ENCODE peak calls at places on chromosome 18, in ten cellular contexts. U is uterus, W is AG10803, B is RWPE1, C is ovary, F is fibroblast of pulmonary artery, V is left ventricle myocardium inferior, Q is kidney, S is SK-N-SH, R is upper lobe of right lung. P is an unnamed sample.
A peak's percentile ranks its signal among the peaks of the same experiment; 100 is the strongest.

GRCh38 chr18:80171190-80171872 is 62.3 kb downstream of the ADNP2 start:
- DNase-seq in C (peak; percentile 88), R (peak; percentile 80), F (peak; percentile 50), B (peak; percentile 33), S (peak; percentile 81), V (peak; percentile 39), Q (peak; percentile 85), W (peak; percentile 68), U (peak; percentile 55), P (no peak)

GRCh38 chr18:58417752-58418151 is 211.1 kb downstream of the ALPK2 start:
- DNase-seq in S (no peak), F (peak; percentile 90), C (no peak), W (peak; percentile 6), Q (no peak), V (no peak), B (peak; percentile 30), U (no peak), R (no peak), P (no peak)

GRCh38 chr18:3666526-3667254 is 216.7 kb downstream of the TGIF1 start:
- DNase-seq in R (no peak), F (no peak), V (no peak), U (no peak), C (no peak), S (no peak), W (no peak), B (no peak), Q (no peak), P (no peak)

GRCh38 chr18:9952633-9953416 is 39.0 kb downstream of the VAPA start:
- DNase-seq in U (no peak), F (no peak), Q (no peak), S (no peak), B (peak; percentile 50), V (no peak), W (peak; percentile 18), R (no peak), C (no peak), P (peak; percentile 74)

GRCh38 chr18:12911025-12911927 is 27.2 kb upstream of the PTPN2 start:
- DNase-seq in U (no peak), Q (peak; percentile 82), R (peak; percentile 71), F (peak; percentile 3), V (peak; percentile 32), S (no peak), B (no peak), W (peak; percentile 3), C (peak; percentile 40), P (no peak)

GRCh38 chr18:56739731-56740130 is 88.6 kb downstream of the WDR7 start:
- DNase-seq in U (no peak), C (no peak), S (no peak), B (no peak), R (no peak), V (no peak), F (no peak), Q (no peak), W (no peak), P (no peak)

GRCh38 chr18:12534820-12535219 is 123.1 kb downstream of the SPIRE1 start:
- DNase-seq in C (no peak), W (no peak), S (no peak), V (no peak), R (no peak), U (no peak), Q (no peak), B (no peak), F (no peak), P (no peak)

GRCh38 chr18:10787293-10787901 is 261.6 kb downstream of the NAPG start:
- DNase-seq in Q (peak; percentile 81), F (peak; percentile 92), U (peak; percentile 17), C (peak; percentile 44), R (peak; percentile 83), S (peak; percentile 34), B (peak; percentile 42), W (peak; percentile 73), V (peak; percentile 64), P (peak; percentile 19)

GRCh38 chr18:71398530-71398929 is 1109.7 kb downstream of the SOCS6 start:
- DNase-seq in V (no peak), Q (no peak), B (no peak), C (no peak), S (peak; percentile 2), R (no peak), F (peak; percentile 56), W (no peak), U (no peak), P (peak; percentile 7)

GRCh38 chr18:11324956-11325873 is 175.8 kb upstream of the PIEZO2 start:
- DNase-seq in Q (no peak), F (peak; percentile 71), R (no peak), B (peak; percentile 22), S (no peak), W (peak; percentile 84), V (no peak), U (no peak), C (no peak), P (no peak)

GRCh38 chr18:67608909-67609308 is 92.4 kb upstream of the DSEL start:
- DNase-seq in U (no peak), C (no peak), W (peak; percentile 59), B (no peak), Q (no peak), F (peak; percentile 69), S (no peak), V (no peak), R (no peak), P (no peak)

GRCh38 chr18:13548944-13549878 is 177.1 kb downstream of the FAM210A start:
- DNase-seq in C (no peak), Q (no peak), B (no peak), W (no peak), F (no peak), S (no peak), V (no peak), R (no peak), U (no peak), P (no peak)

GRCh38 chr18:58896734-58897508 is 32.2 kb downstream of the ZNF532 start:
- DNase-seq in S (no peak), Q (no peak), R (no peak), F (no peak), V (no peak), C (no peak), B (no peak), U (no peak), W (no peak), P (no peak)

GRCh38 chr18:2478662-2479061 is 92.6 kb downstream of the METTL4 start:
- DNase-seq in Q (no peak), U (no peak), W (no peak), S (no peak), V (no peak), B (no peak), C (no peak), F (no peak), R (no peak), P (no peak)

GRCh38 chr18:22539045-22539444 is 121.3 kb upstream of the CTAGE1 start:
- DNase-seq in V (peak; percentile 70), W (peak; percentile 35), S (no peak), B (no peak), Q (peak; percentile 83), F (no peak), U (peak; percentile 65), R (no peak), C (no peak), P (no peak)

GRCh38 chr18:12946549-12947354 is 1.1 kb upstream of the SEH1L start:
- DNase-seq in Q (peak; percentile 84), V (peak; percentile 46), C (peak; percentile 68), S (peak; percentile 36), F (peak; percentile 97), U (peak; percentile 52), W (peak; percentile 98), B (peak; percentile 46), R (no peak), P (peak; percentile 66)

GRCh38 chr18:48992791-48993555 is 42.2 kb upstream of the SMAD7 start:
- DNase-seq in F (no peak), V (no peak), R (no peak), W (no peak), Q (peak; percentile 59), S (no peak), B (no peak), U (no peak), C (no peak), P (no peak)

GRCh38 chr18:79410171-79410641 is 14.5 kb downstream of the NFATC1 start:
- DNase-seq in C (peak; percentile 30), R (peak; percentile 61), W (no peak), Q (peak; percentile 60), B (no peak), U (no peak), F (no peak), V (peak; percentile 10), S (no peak), P (no peak)

GRCh38 chr18:43559507-43559906 is 282.2 kb upstream of the SYT4 start:
- DNase-seq in B (no peak), V (no peak), Q (peak; percentile 50), C (no peak), U (no peak), F (no peak), S (no peak), W (no peak), R (no peak), P (no peak)

DNA sequence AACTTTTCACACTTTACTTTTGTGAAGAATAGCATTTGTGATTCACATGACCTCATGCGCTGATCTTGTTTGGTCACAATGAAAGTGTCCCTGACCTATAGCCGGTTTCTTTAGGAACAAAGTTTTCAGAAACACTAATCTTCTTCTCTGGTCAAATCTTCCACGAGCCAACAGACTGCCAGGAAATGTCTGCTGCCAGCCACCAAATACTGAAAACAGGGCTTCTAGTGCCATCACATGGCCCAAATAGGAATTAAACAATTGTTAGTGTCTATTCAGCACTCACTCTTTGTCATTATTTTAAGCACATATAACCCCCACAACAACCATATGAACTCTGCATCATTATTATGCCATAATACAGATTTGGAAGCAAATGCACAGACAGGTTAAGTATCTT is 286.5 kb upstream of the SYT4 start:
- DNase-seq in C (no peak), W (peak; percentile 20), V (no peak), R (no peak), B (peak; percentile 8), S (peak; percentile 40), Q (no peak), F (peak; percentile 59), U (no peak), P (peak; percentile 16)
- TF ChIP-seq CTCF in C (no peak), W (peak; percentile 45), V (peak; percentile 57), R (peak; percentile 53), B (peak; percentile 15), S (peak; percentile 67), Q (peak; percentile 63), F (peak; percentile 50), U (no peak), P (peak; percentile 67)

GRCh38 chr18:36872329-36872728 is 43.4 kb downstream of the KIAA1328 start:
- DNase-seq in B (no peak), U (no peak), C (no peak), Q (no peak), S (no peak), W (no peak), R (no peak), V (no peak), F (peak; percentile 3), P (no peak)
- TF ChIP-seq CTCF in B (no peak), U (no peak), C (no peak), Q (no peak), S (no peak), W (no peak), R (no peak), V (no peak), F (no peak), P (no peak)

GRCh38 chr18:53687002-53687401 is 537.5 kb downstream of the MBD2 start:
- DNase-seq in W (no peak), U (no peak), V (no peak), B (no peak), Q (no peak), C (no peak), R (no peak), F (no peak), S (no peak), P (no peak)
- TF ChIP-seq CTCF in W (peak; percentile 14), U (no peak), V (no peak), B (no peak), Q (no peak), C (no peak), R (no peak), F (no peak), S (no peak), P (peak; percentile 54)

GRCh38 chr18:75408554-75409506 is 18.7 kb downstream of the SMIM21 start:
- DNase-seq in B (peak; percentile 94), F (peak; percentile 84), R (no peak), W (peak; percentile 96), C (no peak), Q (no peak), U (no peak), V (no peak), S (no peak), P (peak; percentile 96)
- TF ChIP-seq CTCF in B (no peak), F (no peak), R (no peak), W (no peak), C (no peak), Q (no peak), U (no peak), V (no peak), S (no peak), P (no peak)